ENCODE peak calls at places on chromosomes 12 and 14, in nine cellular contexts. C is left ventricle myocardium inferior, N is cardiac fibroblast, T is heart left ventricle, R is uterus, D is ascending aorta, A is A673, B is GM23338, K is AG04450. L is an unnamed sample.
A peak's percentile ranks its signal among the peaks of the same experiment; 100 is the strongest.

GRCh38 chr12:116157845-116158267 is 119.6 kb downstream of the MED13L start:
- DNase-seq in A (no peak), B (peak; percentile 53), R (no peak), D (no peak), T (no peak), K (no peak), C (no peak), N (no peak), L (no peak)

GRCh38 chr12:131101006-131101405 is 147.3 kb downstream of the ADGRD1 start:
- DNase-seq in N (no peak), D (peak; percentile 22), A (no peak), T (no peak), R (peak; percentile 2), C (no peak), K (no peak), B (no peak), L (no peak)

GRCh38 chr14:54338696-54339317 is 58.0 kb upstream of the CDKN3 start:
- DNase-seq in K (peak; percentile 15), B (peak; percentile 61), C (no peak), N (peak; percentile 81), R (no peak), A (peak; percentile 48), D (no peak), T (no peak), L (peak; percentile 29)

GRCh38 chr14:105884808-105885281 is 358.5 kb downstream of the TMEM121 start:
- DNase-seq in K (no peak), B (no peak), T (peak; percentile 45), C (no peak), R (peak; percentile 1), D (peak; percentile 35), A (no peak), N (no peak), L (no peak)

GRCh38 chr12:6205144-6205539 is 4.9 kb downstream of the CD9 start:
- DNase-seq in D (no peak), N (peak; percentile 63), R (peak; percentile 85), C (peak; percentile 74), T (no peak), K (no peak), B (peak; percentile 91), A (peak; percentile 21), L (no peak)

GRCh38 chr12:97556201-97556824 is 93.7 kb downstream of the RMST start:
- DNase-seq in A (no peak), B (peak; percentile 35), D (no peak), K (no peak), T (no peak), R (no peak), N (peak; percentile 49), C (peak; percentile 12), L (no peak)

GRCh38 chr12:78183854-78184253 is 353.2 kb downstream of the NAV3 start:
- DNase-seq in N (no peak), B (no peak), D (no peak), K (no peak), R (no peak), A (no peak), C (no peak), T (no peak), L (no peak)

GRCh38 chr14:51540364-51540763 is 111.3 kb upstream of the FRMD6 start:
- DNase-seq in A (no peak), T (no peak), K (no peak), D (no peak), B (no peak), R (no peak), N (no peak), C (no peak), L (peak; percentile 52)

GRCh38 chr12:93440043-93440835 is 1.5 kb downstream of the UBE2N start:
- DNase-seq in B (no peak), C (no peak), T (no peak), K (no peak), R (no peak), A (no peak), N (no peak), D (no peak), L (no peak)

GRCh38 chr14:92644601-92645515 is 103.6 kb downstream of the LGMN start:
- DNase-seq in N (no peak), C (no peak), D (no peak), K (no peak), R (no peak), T (no peak), A (no peak), B (no peak), L (no peak)

GRCh38 chr12:563899-564298 is 99.3 kb downstream of the NINJ2 start:
- DNase-seq in A (no peak), N (no peak), K (no peak), R (no peak), C (no peak), B (no peak), T (no peak), D (no peak), L (no peak)

GRCh38 chr12:2264622-2265306 is 212.0 kb downstream of the CACNA1C start:
- DNase-seq in C (no peak), R (peak; percentile 73), A (no peak), B (no peak), D (peak; percentile 85), N (peak; percentile 92), T (no peak), K (peak; percentile 92), L (peak; percentile 96)

GRCh38 chr14:61219256-61219655 is 61.9 kb downstream of the TMEM30B start:
- DNase-seq in T (no peak), D (no peak), C (no peak), B (no peak), A (no peak), K (no peak), R (no peak), N (no peak), L (no peak)

GRCh38 chr12:64610092-64610659 is at the start of gene RASSF3:
- DNase-seq in C (peak; percentile 77), K (no peak), B (peak; percentile 91), A (peak; percentile 84), D (peak; percentile 88), R (peak; percentile 68), T (peak; percentile 91), N (peak; percentile 79), L (no peak)

GRCh38 chr14:52188381-52188780 is 79.1 kb upstream of the PTGDR start:
- DNase-seq in D (no peak), N (no peak), R (no peak), A (no peak), B (no peak), T (no peak), C (no peak), K (no peak), L (no peak)

DNA sequence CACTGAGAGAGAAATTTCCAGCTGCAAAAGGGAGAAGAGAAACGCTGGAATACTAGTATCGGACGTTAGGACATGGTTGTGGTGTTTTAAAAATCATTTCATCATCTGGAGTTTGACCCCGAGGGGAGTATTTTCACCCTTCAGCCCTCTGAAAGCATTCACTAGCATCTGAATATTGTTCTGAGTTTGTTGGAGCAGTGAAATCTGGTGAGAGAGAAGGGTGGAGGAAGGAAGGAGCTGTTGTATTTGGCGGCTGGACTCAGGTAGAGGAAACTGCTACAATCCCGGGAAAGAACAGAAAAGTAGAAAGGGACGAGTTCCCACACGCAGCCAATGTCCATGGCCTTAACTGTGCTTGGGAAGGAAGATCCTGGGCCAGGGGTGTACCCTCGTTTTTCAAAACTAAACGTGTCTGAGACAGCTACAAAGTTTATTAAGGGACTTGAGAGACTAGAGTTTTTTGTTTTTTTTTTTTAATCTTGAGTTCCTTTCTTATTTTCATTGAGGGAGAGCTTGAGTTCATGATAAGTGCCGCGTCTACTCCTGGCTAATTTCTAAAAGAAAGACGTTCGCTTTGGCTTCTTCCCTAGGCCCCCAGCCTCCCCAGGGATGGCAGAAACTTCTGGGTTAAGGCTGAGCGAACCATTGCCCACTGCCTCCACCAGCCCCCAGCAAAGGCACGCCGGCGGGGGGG is 870 bp upstream of the CDKN1B start:
- DNase-seq in R (peak; percentile 60), A (peak; percentile 37), B (peak; percentile 34), K (no peak), T (no peak), C (no peak), N (peak; percentile 54), D (no peak), L (no peak)
- H3K4me3 ChIP-seq in R (peak overlapping the region; percentile 98), A (peak overlapping the region; percentile 96), B (peak overlapping the region; percentile 98), K (peak overlapping the region; percentile 96), T (peak overlapping the region; percentile 94), C (peak overlapping the region; percentile 76), N (peak overlapping the region; percentile 87), D (peak overlapping the region; percentile 88), L (peak overlapping the region; percentile 45)

GRCh38 chr14:56796259-56796658 is 14.0 kb downstream of the OTX2 start:
- DNase-seq in C (no peak), K (no peak), R (no peak), A (peak; percentile 41), B (peak; percentile 78), D (no peak), T (no peak), N (no peak), L (no peak)
- TF ChIP-seq CTCF in C (no peak), K (no peak), R (no peak), A (no peak), B (no peak), D (no peak), T (no peak), N (no peak), L (no peak)

GRCh38 chr12:54217309-54217661 is 28.5 kb upstream of the SMUG1 start:
- DNase-seq in R (no peak), T (no peak), C (no peak), B (no peak), K (no peak), N (no peak), D (no peak), A (no peak), L (no peak)
- H3K4me3 ChIP-seq in R (peak overlapping the region; percentile 29), T (peak overlapping the region; percentile 50), C (peak overlapping the region; percentile 60), B (peak overlapping the region; percentile 64), K (peak overlapping the region; percentile 56), N (peak overlapping the region; percentile 48), D (peak overlapping the region; percentile 40), A (peak overlapping the region; percentile 42), L (peak overlapping the region; percentile 52)

GRCh38 chr14:50335989-50336391 is 23.9 kb downstream of the DMAC2L start:
- DNase-seq in N (peak; percentile 65), K (no peak), B (peak; percentile 36), T (peak; percentile 65), D (no peak), A (no peak), C (peak; percentile 38), R (no peak), L (no peak)

GRCh38 chr14:50334211-50334610 is 22.1 kb downstream of the DMAC2L start:
- DNase-seq in K (no peak), N (no peak), R (no peak), A (no peak), B (peak; percentile 17), D (no peak), T (no peak), C (no peak), L (no peak)

GRCh38 chr14:50333010-50333409 is 20.9 kb downstream of the DMAC2L start:
- DNase-seq in N (peak; percentile 98), R (peak; percentile 92), K (no peak), B (peak; percentile 20), A (no peak), D (peak; percentile 72), T (no peak), C (peak; percentile 48), L (peak; percentile 73)

GRCh38 chr14:50336428-50336827 is 24.3 kb downstream of the DMAC2L start:
- DNase-seq in C (no peak), B (peak; percentile 12), R (no peak), N (no peak), D (no peak), A (no peak), T (no peak), K (no peak), L (no peak)

GRCh38 chr14:50335389-50335788 is 23.3 kb downstream of the DMAC2L start:
- DNase-seq in K (no peak), R (peak; percentile 82), C (peak; percentile 26), B (peak; percentile 91), A (peak; percentile 85), D (no peak), T (no peak), N (peak; percentile 73), L (no peak)
- TF ChIP-seq CTCF in K (peak; percentile 12), R (no peak), C (no peak), B (no peak), A (no peak), D (no peak), T (no peak), N (no peak), L (no peak)

GRCh38 chr14:96762650-96763049 is 34.5 kb upstream of the VRK1 start:
- DNase-seq in R (no peak), C (no peak), K (no peak), N (peak; percentile 68), A (peak; percentile 87), T (no peak), B (peak; percentile 93), D (no peak), L (no peak)
- H3K4me3 ChIP-seq in R (no peak overlapping the region), C (no peak overlapping the region), K (no peak overlapping the region), N (no peak overlapping the region), A (no peak overlapping the region), T (no peak overlapping the region), B (peak overlapping the region; percentile 24), D (no peak overlapping the region), L (no peak overlapping the region)